ENCODE peak calls at places on chromosomes 16 and 17, in five cellular contexts. Y, S, B, M and G are unnamed samples.

GRCh38 chr17:52678211-52678610 is 519.7 kb upstream of the CA10 start:
- DNase-seq in M (no peak), B (no peak), S (no peak), Y (no peak), G (no peak)

GRCh38 chr16:53892155-53892554 is 188.2 kb downstream of the FTO start:
- DNase-seq in B (peak; percentile 64), Y (peak; percentile 51), M (peak; percentile 66), S (peak; percentile 70), G (peak; percentile 74)

GRCh38 chr17:39648876-39649430 is 12.0 kb downstream of the STARD3 start:
- DNase-seq in B (no peak), M (no peak), S (peak; percentile 74), Y (no peak), G (peak; percentile 36)

GRCh38 chr16:50202926-50203624 is 50.0 kb downstream of the TENT4B start:
- DNase-seq in S (peak; percentile 93), M (peak; percentile 94), Y (peak; percentile 95), B (peak; percentile 95), G (peak; percentile 92)

GRCh38 chr17:79065105-79065670 is 9.4 kb upstream of the ENGASE start:
- DNase-seq in S (peak; percentile 39), Y (peak; percentile 22), B (peak; percentile 47), M (peak; percentile 58), G (peak; percentile 54)

GRCh38 chr16:88856122-88856827 is 472 bp downstream of the GALNS start:
- DNase-seq in Y (no peak), S (no peak), M (peak; percentile 20), B (peak; percentile 14), G (no peak)

GRCh38 chr17:4194796-4195195 is 51.8 kb downstream of the CYB5D2 start:
- DNase-seq in Y (no peak), M (no peak), B (no peak), S (no peak), G (no peak)

GRCh38 chr16:15775209-15775608 is 81.6 kb downstream of the MYH11 start:
- DNase-seq in S (no peak), Y (no peak), M (peak; percentile 41), B (peak; percentile 24), G (peak; percentile 44)

GRCh38 chr16:68372806-68373205 is 62.0 kb downstream of the PRMT7 start:
- DNase-seq in S (no peak), M (no peak), Y (no peak), B (no peak), G (no peak)

GRCh38 chr16:85523602-85524364 is 89.3 kb upstream of the GSE1 start:
- DNase-seq in M (peak; percentile 33), Y (peak; percentile 22), B (no peak), S (peak; percentile 37), G (peak; percentile 18)

GRCh38 chr17:82985973-82986372 is 93.4 kb upstream of the METRNL start:
- DNase-seq in B (no peak), M (no peak), Y (no peak), S (peak; percentile 34), G (peak; percentile 23)

GRCh38 chr17:57665128-57665527 is 80.0 kb downstream of the CCDC182 start:
- DNase-seq in B (no peak), S (no peak), Y (peak; percentile 16), M (no peak), G (no peak)

GRCh38 chr17:72173475-72174116 is 52.8 kb downstream of the SOX9 start:
- DNase-seq in S (no peak), B (no peak), Y (no peak), M (no peak), G (no peak)

GRCh38 chr17:79023180-79023705 is 726 bp upstream of the C1QTNF1 start:
- DNase-seq in M (no peak), B (no peak), S (no peak), Y (no peak), G (no peak)

GRCh38 chr17:80889231-80889896 is 102.3 kb upstream of the CHMP6 start:
- DNase-seq in M (no peak), S (no peak), B (no peak), Y (no peak), G (no peak)

GRCh38 chr17:77746901-77747620 is 211.4 kb upstream of the TNRC6C start:
- DNase-seq in B (no peak), M (no peak), Y (no peak), S (no peak), G (no peak)

GRCh38 chr17:51778842-51779241 is 379.7 kb downstream of the CA10 start:
- DNase-seq in M (no peak), Y (no peak), S (no peak), B (no peak), G (no peak)

GRCh38 chr16:53821487-53821886 is 117.5 kb downstream of the FTO start:
- DNase-seq in B (peak; percentile 42), S (peak; percentile 49), Y (no peak), M (peak; percentile 84), G (peak; percentile 26)

GRCh38 chr16:19294156-19294649 is 8.7 kb downstream of the CLEC19A start:
- DNase-seq in B (no peak), M (no peak), S (peak; percentile 17), Y (no peak), G (peak; percentile 13)